ENCODE peak calls at places on chromosomes 1 and 21, in five cellular contexts. H, B, T, M and D are unnamed samples.

GRCh38 chr1:184945034-184945433 is 29.3 kb downstream of the NIBAN1 start:
- DNase-seq in H (no peak), B (no peak), T (no peak), M (no peak), D (no peak)

GRCh38 chr1:151803915-151804314 is 1.3 kb downstream of the LINGO4 start:
- DNase-seq in H (no peak), B (no peak), T (no peak), M (no peak), D (no peak)

GRCh38 chr21:44350773-44351481 is 2.5 kb upstream of the TRPM2 start:
- DNase-seq in H (no peak), B (no peak), T (no peak), M (no peak), D (no peak)

GRCh38 chr1:2019162-2019542 is at the start of gene GABRD:
- DNase-seq in H (no peak), B (no peak), T (no peak), M (no peak), D (no peak)

GRCh38 chr21:31371715-31372114 is 27.7 kb upstream of the TIAM1 start:
- DNase-seq in H (no peak), B (no peak), T (no peak), M (no peak), D (no peak)

GRCh38 chr1:236313412-236313811 is 31.7 kb upstream of the ERO1B start:
- DNase-seq in H (no peak), B (no peak), T (no peak), M (no peak), D (no peak)

GRCh38 chr1:21626921-21627339 is 42.2 kb downstream of the RAP1GAP start:
- DNase-seq in H (no peak), B (no peak), T (peak), M (no peak), D (no peak)

GRCh38 chr21:22352088-22352487 is 1353.9 kb downstream of the NCAM2 start:
- DNase-seq in H (no peak), B (no peak), T (no peak), M (no peak), D (no peak)

GRCh38 chr1:93516164-93516563 is 68.2 kb downstream of the FNBP1L start:
- DNase-seq in H (no peak), B (no peak), T (no peak), M (no peak), D (no peak)

GRCh38 chr1:111990026-111990877 is 784 bp upstream of the KCND3 start:
- DNase-seq in H (no peak), B (peak), T (no peak), M (peak), D (peak)

GRCh38 chr1:14404847-14405246 is 193.6 kb upstream of the KAZN start:
- DNase-seq in H (no peak), B (no peak), T (no peak), M (no peak), D (no peak)

GRCh38 chr1:64525116-64525686 is 55.3 kb downstream of the CACHD1 start:
- DNase-seq in H (no peak), B (no peak), T (no peak), M (no peak), D (no peak)

GRCh38 chr1:164598719-164599118 is 39.7 kb downstream of the PBX1 start:
- DNase-seq in H (no peak), B (no peak), T (no peak), M (no peak), D (no peak)

GRCh38 chr21:45290948-45291612 is 3.4 kb upstream of the POFUT2 start:
- DNase-seq in H (no peak), B (peak), T (peak), M (peak), D (no peak)

GRCh38 chr1:152623203-152623844 is 421 bp upstream of the LCE3A start:
- DNase-seq in H (no peak), B (no peak), T (no peak), M (no peak), D (peak)

GRCh38 chr1:156749429-156750118 is 1.9 kb downstream of the HDGF start:
- DNase-seq in H (no peak), B (peak), T (no peak), M (no peak), D (peak)

GRCh38 chr1:22248746-22249145 is 105.8 kb upstream of the WNT4 start:
- DNase-seq in H (no peak), B (no peak), T (no peak), M (no peak), D (no peak)

GRCh38 chr1:2232255-2232915 is 4.3 kb downstream of the SKI start:
- DNase-seq in H (no peak), B (peak), T (no peak), M (peak), D (no peak)

GRCh38 chr1:21313886-21314796 is 23.9 kb upstream of the ECE1 start:
- DNase-seq in H (no peak), B (no peak), T (no peak), M (no peak), D (no peak)

GRCh38 chr1:201229771-201230635 is 39.4 kb downstream of the IGFN1 start:
- DNase-seq in H (no peak), B (no peak), T (no peak), M (no peak), D (no peak)

GRCh38 chr1:118485757-118486156 is 300.7 kb upstream of the SPAG17 start:
- DNase-seq in H (no peak), B (no peak), T (no peak), M (no peak), D (no peak)

GRCh38 chr21:37219766-37220432 is 47.2 kb downstream of the VPS26C start:
- DNase-seq in H (peak), B (no peak), T (peak), M (no peak), D (no peak)

GRCh38 chr21:34814529-34814951 is 145.7 kb downstream of the CLIC6 start:
- DNase-seq in H (no peak), B (no peak), T (no peak), M (no peak), D (no peak)

GRCh38 chr1:35470964-35471613 is 86.1 kb downstream of the KIAA0319L start:
- DNase-seq in H (no peak), B (no peak), T (no peak), M (no peak), D (no peak)

GRCh38 chr1:145962157-145963102 is 1.9 kb downstream of the ANKRD34A start:
- DNase-seq in H (no peak), B (no peak), T (no peak), M (peak), D (peak)

GRCh38 chr1:205504311-205505075 is at the start of gene CDK18:
- DNase-seq in H (no peak), B (peak), T (peak), M (peak), D (peak)

GRCh38 chr1:152873495-152873894 is 4.6 kb upstream of the SMCP start:
- DNase-seq in H (no peak), B (no peak), T (no peak), M (no peak), D (no peak)

GRCh38 chr1:28112388-28113311 is 24.2 kb upstream of the EYA3 start:
- DNase-seq in H (no peak), B (peak), T (peak), M (no peak), D (no peak)

GRCh38 chr21:31914472-31914871 is 41.7 kb downstream of the HUNK start:
- DNase-seq in H (no peak), B (no peak), T (no peak), M (no peak), D (no peak)

DNA sequence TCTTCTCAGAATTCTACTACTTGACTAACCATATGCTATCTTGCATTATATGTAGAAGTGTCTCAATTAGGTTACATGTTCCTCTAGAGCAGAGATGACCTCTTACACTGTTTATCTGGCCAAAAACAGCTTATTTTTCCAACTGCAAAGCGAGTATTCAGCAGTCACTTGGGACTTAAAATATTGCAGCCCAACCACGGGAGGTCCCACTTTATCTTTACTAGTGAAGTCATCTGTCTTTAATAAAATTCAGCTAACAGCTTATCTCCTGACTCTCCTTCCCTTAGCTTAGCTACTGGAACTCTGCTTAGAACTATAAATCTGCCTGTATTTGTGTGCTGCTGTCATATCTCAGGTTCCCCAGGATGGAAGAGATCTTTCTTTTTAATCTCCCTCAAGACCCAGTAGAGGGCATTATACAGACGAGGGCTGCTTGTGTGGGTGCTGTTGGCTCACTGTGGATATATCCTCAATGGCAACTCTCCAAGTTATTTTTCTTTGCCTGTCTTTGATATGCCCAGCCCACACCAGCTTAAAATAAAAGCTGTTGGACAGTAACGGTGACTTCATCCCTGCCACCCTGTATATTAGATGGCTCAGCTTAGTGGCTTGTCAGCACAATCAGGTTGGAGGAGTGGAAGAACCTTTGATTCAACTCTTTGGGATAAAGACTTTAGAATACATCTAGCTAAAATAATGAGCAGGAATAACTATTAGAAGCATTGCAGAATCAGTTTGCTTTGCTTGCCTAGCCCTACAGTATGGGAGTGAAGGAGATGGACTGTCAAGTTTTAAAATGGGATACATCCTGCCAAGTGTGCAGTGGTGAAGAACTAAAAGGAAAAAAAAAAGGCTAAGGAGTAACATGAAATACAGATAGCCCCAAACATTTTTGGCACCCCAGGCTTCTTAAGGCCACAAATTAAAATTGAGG is 9.6 kb downstream of the ENSA start:
- DNase-seq in H (no peak), B (no peak), T (peak), M (peak), D (no peak)
- H3K27ac ChIP-seq in H (no peak), B (peak), T (peak), M (peak), D (peak)

DNA sequence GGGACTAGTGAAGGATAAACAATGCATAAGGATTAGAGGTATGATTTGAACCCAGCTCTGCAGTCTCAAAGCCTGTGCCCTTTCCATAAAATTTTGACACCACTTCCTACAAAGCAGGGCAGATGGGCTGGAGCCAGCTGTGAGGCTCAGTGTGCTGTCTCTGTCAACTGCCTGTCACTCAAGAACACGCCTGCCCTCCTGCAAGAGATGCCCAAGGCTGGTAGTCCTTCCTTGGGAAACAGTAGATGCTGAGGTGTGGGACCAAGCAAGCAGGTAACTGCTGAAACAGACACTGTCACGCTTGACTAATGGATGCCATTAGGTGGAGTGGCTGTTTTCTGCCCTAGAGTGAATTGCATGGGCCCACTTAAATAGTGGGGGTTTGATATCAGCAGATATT is 402.0 kb downstream of the PTPRU start:
- DNase-seq in H (no peak), B (no peak), T (no peak), M (no peak), D (no peak)
- H3K27ac ChIP-seq in H (no peak), B (no peak), T (no peak), M (no peak), D (no peak)

DNA sequence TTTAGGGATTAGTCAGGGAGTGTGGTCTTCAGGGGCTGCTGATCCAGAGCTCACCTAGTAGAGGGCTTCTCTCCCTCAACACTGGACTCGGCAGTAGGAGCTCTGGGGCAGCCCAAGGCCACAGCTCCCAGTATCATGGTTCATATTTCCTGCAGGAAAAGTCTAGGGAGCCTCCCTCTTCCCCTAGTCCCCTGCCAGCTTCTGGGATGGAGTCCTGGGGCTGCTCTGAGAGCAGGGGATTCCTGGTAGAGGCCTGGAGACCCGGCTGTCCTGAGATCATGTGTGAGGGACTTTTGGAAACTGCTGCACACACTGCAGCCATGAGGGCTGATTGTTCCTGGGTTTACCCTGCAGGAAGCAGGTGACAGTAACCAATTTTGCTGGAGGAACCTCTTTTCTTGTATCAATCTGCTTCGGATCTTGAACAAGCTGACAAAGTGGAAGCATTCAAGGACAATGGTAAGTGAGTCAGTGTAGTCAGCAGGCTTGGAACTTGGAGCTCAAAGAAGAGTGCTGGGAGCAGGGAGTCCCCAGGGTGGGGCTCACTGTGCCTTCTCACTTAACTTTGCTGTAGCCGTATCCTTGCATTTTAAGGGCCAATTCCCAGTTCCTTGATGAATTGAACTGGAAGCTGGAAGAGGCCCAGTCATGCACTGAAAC is 16.3 kb downstream of the STRIP1 start:
- DNase-seq in H (no peak), B (no peak), T (no peak), M (no peak), D (no peak)
- H3K27ac ChIP-seq in H (no peak), B (peak), T (peak), M (peak), D (no peak)

GRCh38 chr1:61280457-61280856 is 198.1 kb downstream of the NFIA start:
- DNase-seq in H (no peak), B (no peak), T (no peak), M (no peak), D (no peak)
- H3K27ac ChIP-seq in H (no peak), B (no peak), T (no peak), M (peak), D (no peak)

GRCh38 chr1:234955107-234955731 is 173.4 kb downstream of the TOMM20 start:
- DNase-seq in H (no peak), B (peak), T (no peak), M (peak), D (peak)

GRCh38 chr1:234958066-234958701 is 170.5 kb downstream of the TOMM20 start:
- DNase-seq in H (no peak), B (no peak), T (no peak), M (no peak), D (peak)

GRCh38 chr1:234957330-234958065 is 171.1 kb downstream of the TOMM20 start:
- DNase-seq in H (no peak), B (no peak), T (no peak), M (no peak), D (peak)

GRCh38 chr1:234958702-234959649 is 169.7 kb downstream of the TOMM20 start:
- DNase-seq in H (no peak), B (no peak), T (no peak), M (no peak), D (peak)

GRCh38 chr1:234956821-234957329 is 171.8 kb downstream of the TOMM20 start:
- DNase-seq in H (no peak), B (no peak), T (no peak), M (no peak), D (peak)
- H3K27ac ChIP-seq in H (no peak), B (no peak), T (peak), M (no peak), D (peak)

DNA sequence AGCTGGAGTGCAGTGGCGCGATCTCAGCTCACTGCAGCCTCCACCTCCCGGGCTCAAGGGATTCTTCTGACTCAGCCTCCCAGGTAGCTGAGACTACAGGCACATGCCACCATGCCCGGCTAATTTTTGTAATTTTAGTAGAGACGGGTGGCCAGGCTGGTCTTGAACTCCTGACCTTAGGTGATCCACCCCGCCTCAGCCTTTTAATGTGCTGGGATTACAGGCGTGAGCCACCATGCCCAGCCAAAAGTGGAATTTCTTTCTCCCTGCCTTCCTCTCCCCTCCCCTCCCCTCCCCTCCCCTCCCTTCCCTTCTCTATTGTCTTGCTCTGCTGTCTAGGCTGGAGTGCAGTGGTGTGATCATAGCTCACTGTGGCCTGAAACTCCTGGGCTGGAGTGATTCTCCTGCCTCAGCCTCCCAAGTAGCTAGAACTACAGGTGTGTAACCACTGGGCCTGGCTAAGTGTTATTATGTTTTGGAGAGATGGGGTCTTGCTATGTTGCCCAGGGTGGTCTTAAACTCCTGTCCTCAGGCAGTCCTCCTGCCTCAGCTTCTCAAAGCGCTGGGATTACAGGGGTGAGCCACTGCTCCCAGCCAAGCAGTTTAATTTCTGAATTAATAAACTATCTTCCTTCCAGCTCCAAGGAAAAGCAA is 10.0 kb upstream of the MACF1 start:
- DNase-seq in H (no peak), B (no peak), T (no peak), M (no peak), D (no peak)
- H3K27ac ChIP-seq in H (peak), B (peak), T (peak), M (no peak), D (no peak)

DNA sequence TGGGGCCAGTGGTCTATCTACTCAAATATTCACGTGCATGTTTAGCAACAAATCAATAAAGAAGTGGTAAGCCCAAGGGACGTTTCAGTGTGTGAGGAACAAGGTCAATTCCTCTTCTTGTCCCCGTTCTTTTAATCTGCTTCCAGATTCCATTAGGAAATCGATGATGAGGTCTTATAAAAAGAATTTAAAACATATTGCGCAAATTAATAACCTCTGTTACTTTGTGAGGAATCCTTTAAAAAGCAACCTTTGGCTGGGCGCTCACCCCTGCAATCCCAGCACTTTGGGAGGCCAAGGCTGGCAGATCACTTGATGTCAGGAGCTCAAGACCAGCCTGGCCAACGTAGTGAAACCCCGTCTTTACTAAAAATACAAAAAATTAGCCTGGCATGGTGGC is 113.0 kb upstream of the TMPRSS2 start:
- DNase-seq in H (no peak), B (no peak), T (no peak), M (no peak), D (no peak)
- H3K27ac ChIP-seq in H (no peak), B (no peak), T (no peak), M (no peak), D (no peak)